ENCODE peak calls at places on chromosome 16, in six cellular contexts. I is ascending aorta, U is transverse colon, R is mesendoderm, Q is psoas muscle, V is PC-3. J is an unnamed sample. For H3K4me1, the result is how much of the 10 kb centered on the place peaks cover.

GRCh38 chr16:85090166-85090565 is 22.1 kb downstream of the CIBAR2 start:
- DNase-seq in V (no peak), Q (no peak), R (no peak), U (no peak), I (no peak), J (no peak)

GRCh38 chr16:20339744-20340143 is 12.4 kb upstream of the GP2 start:
- DNase-seq in I (no peak), R (no peak), U (no peak), Q (no peak), V (no peak), J (no peak)

GRCh38 chr16:46688101-46688656 is 799 bp downstream of the VPS35 start:
- DNase-seq in U (peak), V (peak), R (no peak), I (peak), Q (peak), J (peak)

GRCh38 chr16:19289805-19290490 is 4.4 kb downstream of the CLEC19A start:
- DNase-seq in I (no peak), V (no peak), U (no peak), Q (no peak), R (peak), J (no peak)

GRCh38 chr16:51144203-51144602 is 6.9 kb downstream of the SALL1 start:
- DNase-seq in R (no peak), U (no peak), V (no peak), Q (no peak), I (no peak), J (no peak)

GRCh38 chr16:87369796-87370719 is 13.5 kb downstream of the FBXO31 start:
- DNase-seq in U (no peak), I (no peak), V (no peak), Q (peak), R (no peak), J (no peak)

GRCh38 chr16:27749946-27750345 is 200.0 kb downstream of the KATNIP start:
- DNase-seq in Q (no peak), R (no peak), U (no peak), I (no peak), V (no peak), J (no peak)

GRCh38 chr16:64362193-64362592 is 759.7 kb downstream of the CDH11 start:
- DNase-seq in V (peak), I (no peak), U (no peak), R (no peak), Q (no peak), J (no peak)

GRCh38 chr16:85057948-85058347 is 30.4 kb downstream of the KIAA0513 start:
- DNase-seq in I (no peak), U (no peak), Q (no peak), V (no peak), R (no peak), J (no peak)

GRCh38 chr16:87066695-87067556 is 250.3 kb downstream of the C16orf95 start:
- DNase-seq in U (no peak), I (no peak), V (no peak), Q (no peak), R (no peak), J (no peak)

GRCh38 chr16:51152691-51153261 is 1.7 kb upstream of the SALL1 start:
- DNase-seq in R (peak), U (no peak), Q (no peak), I (no peak), V (no peak), J (no peak)

GRCh38 chr16:20879175-20880053 is 20.7 kb downstream of the DCUN1D3 start:
- DNase-seq in I (no peak), R (no peak), Q (no peak), V (peak), U (no peak), J (no peak)

GRCh38 chr16:66255647-66256046 is 110.8 kb upstream of the CDH5 start:
- DNase-seq in R (peak), I (no peak), Q (peak), V (no peak), U (no peak), J (no peak)

GRCh38 chr16:47729701-47730100 is 268.6 kb downstream of the PHKB start:
- DNase-seq in I (no peak), Q (no peak), R (no peak), U (no peak), V (no peak), J (no peak)

GRCh38 chr16:28915181-28915580 is 9.9 kb downstream of the RABEP2 start:
- DNase-seq in V (peak), Q (no peak), R (no peak), I (no peak), U (no peak), J (no peak)

GRCh38 chr16:66250686-66251405 is 115.6 kb upstream of the CDH5 start:
- DNase-seq in R (peak), U (peak), I (no peak), V (peak), Q (peak), J (no peak)

GRCh38 chr16:22816475-22816874 is 2.5 kb downstream of the HS3ST2 start:
- DNase-seq in I (no peak), U (no peak), R (peak), V (peak), Q (no peak), J (no peak)

GRCh38 chr16:2838928-2839327 is 8.8 kb downstream of the ZG16B start:
- DNase-seq in U (peak), Q (peak), I (no peak), R (peak), V (peak), J (peak)

GRCh38 chr16:13064821-13065220 is 163.4 kb downstream of the SHISA9 start:
- DNase-seq in R (peak), I (no peak), U (no peak), V (no peak), Q (no peak), J (no peak)

GRCh38 chr16:79811541-79811940 is 211.0 kb upstream of the MAF start:
- DNase-seq in I (no peak), V (no peak), R (no peak), U (no peak), Q (no peak), J (no peak)

GRCh38 chr16:83136924-83137323 is 510.2 kb downstream of the CDH13 start:
- DNase-seq in R (no peak), U (no peak), Q (no peak), I (no peak), V (no peak), J (peak)

GRCh38 chr16:15521758-15522509 is 87.5 kb downstream of the BMERB1 start:
- DNase-seq in V (no peak), I (no peak), R (peak), U (no peak), Q (no peak), J (no peak)

GRCh38 chr16:8026450-8026849 is 563.9 kb downstream of the TMEM114 start:
- DNase-seq in R (peak), V (peak), I (no peak), Q (no peak), U (no peak), J (no peak)

GRCh38 chr16:59412275-59412841 is 678.2 kb upstream of the GOT2 start:
- DNase-seq in I (no peak), V (peak), R (peak), Q (no peak), U (no peak), J (no peak)

GRCh38 chr16:81444448-81445121 is at the start of gene CMIP:
- DNase-seq in U (peak), V (peak), I (no peak), R (peak), Q (peak), J (peak)

GRCh38 chr16:81446318-81447275 is 2.0 kb downstream of the CMIP start:
- DNase-seq in Q (no peak), U (peak), I (no peak), R (peak), V (peak), J (peak)

GRCh38 chr16:81443688-81444447 is 740 bp upstream of the CMIP start:
- DNase-seq in V (no peak), I (no peak), U (peak), Q (peak), R (no peak), J (no peak)

GRCh38 chr16:81445926-81446317 is 1.3 kb downstream of the CMIP start:
- DNase-seq in Q (no peak), U (no peak), R (peak), I (no peak), V (no peak), J (peak)

GRCh38 chr16:81445143-81445922 is 725 bp downstream of the CMIP start:
- DNase-seq in R (no peak), I (no peak), Q (peak), V (no peak), U (peak), J (peak)
- H3K4me1 ChIP-seq in R (under half), I (under half), Q (under half), V (under half), U (under half), J (under half)

GRCh38 chr16:3859875-3860274 is 20.6 kb downstream of the CREBBP start:
- DNase-seq in U (no peak), V (no peak), R (no peak), I (no peak), Q (no peak), J (no peak)
- H3K4me1 ChIP-seq in U (under half), V (under half), R (under half), I (half or more), Q (half or more), J (under half)

DNA sequence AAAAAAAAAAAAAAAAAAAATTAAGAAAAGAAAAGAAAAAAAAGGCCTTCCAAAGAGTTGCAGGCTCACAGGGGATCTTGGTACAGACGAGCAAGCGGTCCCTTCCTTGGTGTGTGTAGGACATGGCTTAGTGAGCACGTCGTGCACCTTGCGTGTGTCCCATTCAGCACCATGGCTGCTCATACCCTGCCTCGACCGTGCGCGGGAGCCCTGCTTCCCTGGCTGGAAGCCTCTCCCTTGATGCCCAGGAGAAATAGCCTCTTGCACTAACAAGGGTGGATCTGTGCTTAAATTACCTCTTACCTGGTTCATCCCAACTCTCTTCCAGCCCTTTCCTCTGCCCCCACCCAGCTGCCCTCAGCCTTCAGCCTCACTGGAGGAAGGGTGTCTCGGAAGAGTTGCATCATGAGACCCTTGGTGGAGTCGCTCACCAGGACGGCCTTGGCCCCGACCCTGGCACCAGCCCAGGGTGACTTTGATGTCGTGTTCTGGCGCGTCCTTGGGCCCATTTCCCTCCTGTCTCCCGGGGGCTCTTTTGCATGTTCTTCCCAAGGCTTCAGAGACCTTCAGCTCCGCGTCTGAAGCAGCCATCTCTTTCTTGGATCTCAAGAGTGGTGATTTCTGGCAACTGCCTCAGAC is 127.1 kb downstream of the CMIP start:
- DNase-seq in Q (no peak), U (no peak), V (no peak), R (no peak), I (no peak), J (no peak)
- H3K4me1 ChIP-seq in Q (under half), U (under half), V (under half), R (under half), I (under half), J (under half)

GRCh38 chr16:1498899-1499676 is 5.9 kb downstream of the TELO2 start:
- DNase-seq in R (no peak), I (no peak), U (no peak), V (no peak), Q (peak), J (no peak)
- H3K4me1 ChIP-seq in R (under half), I (under half), U (under half), V (under half), Q (under half), J (under half)

GRCh38 chr16:89119161-89119621 is 25.5 kb downstream of the ACSF3 start:
- DNase-seq in U (no peak), V (no peak), Q (peak), R (no peak), I (no peak), J (no peak)

GRCh38 chr16:89119661-89120141 is 26.0 kb downstream of the ACSF3 start:
- DNase-seq in U (no peak), R (no peak), V (no peak), I (no peak), Q (peak), J (no peak)

GRCh38 chr16:89117975-89118289 is 24.3 kb downstream of the ACSF3 start:
- DNase-seq in Q (peak), R (no peak), U (no peak), V (no peak), I (no peak), J (no peak)

GRCh38 chr16:89117239-89117974 is 23.8 kb downstream of the ACSF3 start:
- DNase-seq in U (peak), R (no peak), Q (no peak), I (no peak), V (no peak), J (no peak)

GRCh38 chr16:89118361-89119061 is 24.9 kb downstream of the ACSF3 start:
- DNase-seq in V (no peak), Q (peak), R (peak), I (no peak), U (peak), J (no peak)
- H3K4me1 ChIP-seq in V (under half), Q (under half), R (under half), I (under half), U (under half), J (under half)

DNA sequence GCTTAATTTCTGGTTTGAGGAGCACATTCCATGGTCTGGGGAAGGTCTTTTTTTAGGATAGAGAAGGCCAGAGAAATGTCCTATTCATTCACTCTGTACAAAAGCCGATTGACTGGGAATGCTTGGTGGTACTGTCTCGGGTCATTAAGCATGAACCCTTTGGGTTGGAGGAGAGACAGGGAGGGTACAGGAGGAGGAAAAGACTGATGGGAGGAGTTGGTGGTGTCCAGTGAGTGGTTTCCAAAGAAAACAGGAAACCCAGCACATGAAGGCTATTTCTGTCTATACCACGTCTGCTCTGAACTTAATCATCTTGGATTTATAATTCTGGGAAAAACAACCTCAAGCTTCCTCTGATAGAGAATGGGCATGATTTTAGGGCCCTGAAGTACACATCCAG is 111.9 kb downstream of the XYLT1 start:
- DNase-seq in Q (no peak), V (no peak), I (no peak), U (no peak), R (no peak), J (no peak)
- H3K4me1 ChIP-seq in Q (under half), V (under half), I (under half), U (under half), R (under half), J (under half)

DNA sequence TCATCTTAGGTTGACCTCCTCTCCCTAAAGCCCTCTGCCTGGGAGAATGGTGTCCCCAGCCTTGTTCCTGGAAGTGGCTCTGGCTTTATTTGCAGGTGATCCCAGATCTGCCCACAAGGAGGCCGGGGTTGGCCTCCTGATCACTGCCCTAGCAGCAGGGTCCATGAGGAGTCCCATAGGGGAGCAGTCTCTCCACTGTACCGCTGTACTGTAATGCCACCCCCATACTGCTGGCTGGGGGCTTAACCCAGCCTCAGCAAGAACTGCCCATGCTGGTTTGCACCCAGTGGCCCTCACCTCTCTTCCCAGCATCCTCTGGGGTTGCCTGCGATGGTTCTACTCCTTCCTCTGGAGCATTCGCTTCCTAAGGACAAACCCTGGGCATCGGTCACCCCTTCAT is 39.1 kb downstream of the PSME3IP1 start:
- DNase-seq in R (peak), Q (no peak), I (no peak), U (no peak), V (peak), J (no peak)
- H3K4me1 ChIP-seq in R (under half), Q (under half), I (under half), U (under half), V (under half), J (under half)

GRCh38 chr16:49461517-49461951 is 87.9 kb downstream of the C16orf78 start:
- DNase-seq in U (no peak), I (no peak), R (no peak), Q (peak), V (no peak), J (no peak)

GRCh38 chr16:49458656-49459445 is 85.2 kb downstream of the C16orf78 start:
- DNase-seq in Q (peak), I (no peak), R (no peak), U (no peak), V (no peak), J (no peak)

GRCh38 chr16:49458221-49458620 is 84.6 kb downstream of the C16orf78 start:
- DNase-seq in R (no peak), U (no peak), Q (peak), V (no peak), I (no peak), J (no peak)

GRCh38 chr16:49460786-49461470 is 87.3 kb downstream of the C16orf78 start:
- DNase-seq in Q (peak), U (no peak), R (no peak), V (no peak), I (no peak), J (no peak)

DNA sequence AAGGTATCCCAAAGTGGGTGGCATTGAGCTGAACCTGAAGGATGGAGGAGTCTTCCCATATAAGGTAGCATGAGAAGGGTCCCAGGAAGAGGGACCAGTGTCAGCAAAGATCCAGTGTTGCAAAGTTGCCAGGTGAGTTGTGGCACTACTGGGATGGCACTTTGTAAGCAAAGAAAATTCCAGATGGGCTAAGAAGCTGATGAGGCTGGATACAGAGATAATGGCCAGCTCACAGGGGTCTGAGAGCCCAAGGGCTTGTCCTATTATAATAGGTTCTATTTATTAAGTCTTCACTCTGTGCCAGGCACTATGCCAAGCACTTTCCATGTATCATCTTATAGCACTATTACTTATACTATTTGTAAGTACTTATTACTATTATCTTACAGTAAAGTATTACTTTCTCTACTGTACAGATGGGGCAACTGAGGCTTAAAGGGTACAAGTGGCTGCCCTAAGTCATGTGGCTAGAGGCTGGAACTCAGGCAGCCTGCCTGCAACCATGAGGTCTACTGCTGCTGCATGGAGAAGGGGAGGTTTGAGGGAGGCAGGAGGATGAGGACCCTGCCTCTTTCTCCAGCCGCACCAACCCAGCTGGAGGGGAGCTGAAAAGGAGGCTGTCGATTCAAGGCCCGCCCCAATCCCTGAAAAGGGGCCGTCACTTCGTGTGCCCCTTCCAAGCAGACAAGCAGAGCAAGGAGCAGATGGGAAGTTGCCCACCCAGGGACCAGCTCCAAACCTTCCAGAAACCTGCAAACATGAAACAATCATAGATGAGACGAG is 86.5 kb downstream of the C16orf78 start:
- DNase-seq in I (no peak), V (no peak), U (no peak), R (no peak), Q (peak), J (no peak)
- H3K4me1 ChIP-seq in I (under half), V (under half), U (under half), R (under half), Q (under half), J (under half)

GRCh38 chr16:30779596-30779995 is 7.4 kb downstream of the ZNF629 start:
- DNase-seq in R (no peak), V (no peak), U (no peak), I (no peak), Q (no peak), J (no peak)
- H3K4me1 ChIP-seq in R (under half), V (under half), U (under half), I (under half), Q (under half), J (under half)

J was measured in small intestine.